ENCODE peak calls at places on chromosomes 6 and 20, in six cellular contexts. M, C, Y, E, V and P are unnamed samples.

GRCh38 chr20:16243470-16243869 is 329.8 kb downstream of the KIF16B start:
- DNase-seq in M (peak; percentile 22), C (no peak), Y (no peak), E (no peak), V (no peak), P (no peak)

GRCh38 chr6:26109776-26110175 is 22.5 kb downstream of the HFE start:
- DNase-seq in M (no peak), C (no peak), Y (no peak), E (no peak), V (no peak), P (no peak)

GRCh38 chr6:118618676-118619377 is 32.6 kb downstream of the CEP85L start:
- DNase-seq in M (peak; percentile 43), C (peak; percentile 85), Y (peak; percentile 12), E (peak; percentile 54), V (peak; percentile 45), P (no peak)

GRCh38 chr6:6730831-6731230 is 142.3 kb downstream of the LY86 start:
- DNase-seq in M (no peak), C (no peak), Y (no peak), E (peak; percentile 43), V (no peak), P (no peak)

GRCh38 chr20:58463231-58463630 is 52.0 kb downstream of the APCDD1L start:
- DNase-seq in M (no peak), C (no peak), Y (no peak), E (no peak), V (no peak), P (no peak)

GRCh38 chr6:135114355-135115145 is 59.9 kb upstream of the HBS1L start:
- DNase-seq in M (no peak), C (no peak), Y (no peak), E (no peak), V (no peak), P (no peak)

GRCh38 chr20:10501377-10501776 is 66.3 kb downstream of the SLX4IP start:
- DNase-seq in M (no peak), C (no peak), Y (no peak), E (no peak), V (peak; percentile 29), P (no peak)

GRCh38 chr6:131379951-131380350 is 193.1 kb upstream of the ARG1 start:
- DNase-seq in M (no peak), C (no peak), Y (no peak), E (no peak), V (no peak), P (no peak)

GRCh38 chr6:132797975-132798819 is at the start of gene SLC18B1:
- DNase-seq in M (peak; percentile 36), C (peak; percentile 87), Y (no peak), E (peak; percentile 60), V (peak; percentile 83), P (no peak)

GRCh38 chr6:48449002-48449401 is 338.0 kb upstream of the PTCHD4 start:
- DNase-seq in M (no peak), C (no peak), Y (no peak), E (peak; percentile 22), V (no peak), P (no peak)

GRCh38 chr6:80728830-80729229 is 622.4 kb downstream of the BCKDHB start:
- DNase-seq in M (no peak), C (no peak), Y (no peak), E (no peak), V (no peak), P (no peak)

GRCh38 chr6:134003542-134003951 is 48.9 kb downstream of the SLC2A12 start:
- DNase-seq in M (no peak), C (no peak), Y (no peak), E (peak; percentile 2), V (no peak), P (no peak)

GRCh38 chr6:119348308-119349040 is 1.1 kb downstream of the MAN1A1 start:
- DNase-seq in M (peak; percentile 80), C (peak; percentile 65), Y (no peak), E (peak; percentile 30), V (peak; percentile 36), P (no peak)

GRCh38 chr6:13397359-13398080 is 69.2 kb upstream of the TBC1D7 start:
- DNase-seq in M (no peak), C (no peak), Y (no peak), E (no peak), V (no peak), P (no peak)

GRCh38 chr20:346640-347316 is at the start of gene NRSN2:
- DNase-seq in M (peak; percentile 72), C (peak; percentile 74), Y (no peak), E (peak; percentile 62), V (peak; percentile 72), P (no peak)

GRCh38 chr6:90120327-90120726 is 176.3 kb downstream of the BACH2 start:
- DNase-seq in M (no peak), C (no peak), Y (no peak), E (no peak), V (no peak), P (no peak)

GRCh38 chr20:52954849-52955248 is 17.3 kb upstream of the TSHZ2 start:
- DNase-seq in M (no peak), C (no peak), Y (no peak), E (no peak), V (no peak), P (no peak)

GRCh38 chr20:23048283-23049200 is 930 bp downstream of the THBD start:
- DNase-seq in M (no peak), C (peak; percentile 80), Y (no peak), E (peak; percentile 70), V (no peak), P (no peak)

GRCh38 chr6:45212976-45213375 is 115.2 kb upstream of the RUNX2 start:
- DNase-seq in M (no peak), C (no peak), Y (no peak), E (peak; percentile 33), V (no peak), P (no peak)

GRCh38 chr20:44858959-44859358 is 26.5 kb upstream of the YWHAB start:
- DNase-seq in M (no peak), C (peak; percentile 41), Y (no peak), E (no peak), V (peak; percentile 18), P (no peak)

GRCh38 chr6:140077712-140078551 is 703.5 kb upstream of the CITED2 start:
- DNase-seq in M (no peak), C (no peak), Y (no peak), E (peak; percentile 6), V (no peak), P (peak; percentile 86)

GRCh38 chr20:20188647-20189046 is 136.3 kb downstream of the CFAP61 start:
- DNase-seq in M (no peak), C (no peak), Y (no peak), E (no peak), V (no peak), P (no peak)

GRCh38 chr20:33437141-33437911 is 6.2 kb downstream of the SNTA1 start:
- DNase-seq in M (no peak), C (no peak), Y (no peak), E (no peak), V (no peak), P (no peak)

GRCh38 chr6:30447237-30447636 is 42.1 kb upstream of the HLA-E start:
- DNase-seq in M (peak; percentile 47), C (peak; percentile 70), Y (peak; percentile 36), E (peak; percentile 26), V (no peak), P (no peak)

GRCh38 chr6:169752074-169752623 is 727 bp downstream of the ERMARD start:
- DNase-seq in M (peak; percentile 44), C (no peak), Y (no peak), E (no peak), V (no peak), P (no peak)

GRCh38 chr6:53273356-53273755 is 75.4 kb downstream of the ELOVL5 start:
- DNase-seq in M (no peak), C (no peak), Y (no peak), E (no peak), V (no peak), P (no peak)

GRCh38 chr6:156828280-156828703 is 51.1 kb downstream of the ARID1B start:
- DNase-seq in M (peak; percentile 39), C (no peak), Y (peak; percentile 57), E (no peak), V (no peak), P (no peak)

GRCh38 chr6:156538875-156539660 is 238.1 kb upstream of the ARID1B start:
- DNase-seq in M (no peak), C (no peak), Y (no peak), E (no peak), V (no peak), P (no peak)

GRCh38 chr6:7468382-7469081 is 72.9 kb upstream of the DSP start:
- DNase-seq in M (no peak), C (no peak), Y (peak; percentile 18), E (peak; percentile 21), V (peak; percentile 91), P (no peak)

GRCh38 chr20:43220612-43221011 is 30.9 kb upstream of the PTPRT start:
- DNase-seq in M (no peak), C (no peak), Y (no peak), E (no peak), V (no peak), P (no peak)

GRCh38 chr6:46331461-46331860 is 159.8 kb downstream of the RCAN2 start:
- DNase-seq in M (no peak), C (no peak), Y (no peak), E (no peak), V (no peak), P (no peak)

GRCh38 chr20:36773123-36773547 is 428 bp downstream of the DSN1 start:
- DNase-seq in M (no peak), C (no peak), Y (no peak), E (peak; percentile 18), V (no peak), P (no peak)

GRCh38 chr6:105917038-105917695 is 169.0 kb upstream of the PRDM1 start:
- DNase-seq in M (no peak), C (no peak), Y (no peak), E (no peak), V (no peak), P (no peak)

GRCh38 chr6:15904651-15905376 is 224.1 kb upstream of the MYLIP start:
- DNase-seq in M (no peak), C (no peak), Y (no peak), E (no peak), V (no peak), P (no peak)
- TF ChIP-seq EZH2 in M (no peak), C (no peak), Y (no peak), E (no peak), V (no peak), P (no peak)

DNA sequence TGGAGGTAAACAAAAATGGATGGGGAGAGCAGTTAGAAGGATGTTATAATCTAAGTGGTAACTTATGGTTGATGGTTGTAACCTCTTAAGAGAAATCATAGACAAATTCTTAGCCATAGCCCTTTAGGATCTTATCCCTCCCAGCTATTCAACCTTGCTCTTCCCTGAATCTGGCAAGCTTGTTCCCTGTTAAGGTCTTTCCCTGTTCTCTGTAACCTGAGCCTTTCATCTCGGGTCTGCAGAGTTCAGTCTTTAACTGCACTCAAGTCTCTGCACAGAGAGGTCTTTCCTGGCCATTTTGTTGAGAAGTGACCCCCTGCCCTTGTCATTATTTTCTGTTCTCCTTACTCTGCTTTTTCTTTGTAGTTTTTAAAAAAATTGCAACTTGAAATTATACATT is 18.2 kb downstream of the PEX7 start:
- DNase-seq in M (no peak), C (no peak), Y (no peak), E (no peak), V (no peak), P (no peak)
- TF ChIP-seq POLR2AphosphoS5 in M (no peak), C (no peak), Y (no peak), E (no peak), V (no peak), P (no peak)

GRCh38 chr6:3088446-3088845 is 20.2 kb downstream of the RIPK1 start:
- DNase-seq in M (no peak), C (no peak), Y (no peak), E (no peak), V (no peak), P (no peak)
- H3K9me3 ChIP-seq in M (no peaks in the 10 kb centered on the region), C (peaks cover 53% of the 10 kb centered on the region), Y (peaks cover 36% of the 10 kb centered on the region), E (no peaks in the 10 kb centered on the region), V (peaks cover 16% of the 10 kb centered on the region), P (no peaks in the 10 kb centered on the region)

GRCh38 chr6:43285832-43286231 is 12.2 kb upstream of the SLC22A7 start:
- DNase-seq in M (no peak), C (no peak), Y (no peak), E (no peak), V (no peak), P (no peak)
- TF ChIP-seq EZH2 in M (no peak), C (no peak), Y (no peak), E (no peak), V (no peak), P (no peak)